ENCODE peak calls at places on chromosomes 2 and 18, in five cellular contexts. One of them, this sample, is unnamed. For H3K4me1, the result is how much of the 10 kb centered on the place peaks cover.

GRCh38 chr2:120587326-120587996 is 148.2 kb upstream of the GLI2 start:
- DNase-seq in GM23338: peak
- DNase-seq in aorta: no peak
- DNase-seq in breast epithelium: no peak
- DNase-seq in adipocyte: no peak
- DNase-seq in this sample: no peak

GRCh38 chr18:3823073-3823472 is 373.1 kb downstream of the TGIF1 start:
- DNase-seq in GM23338: no peak
- DNase-seq in adipocyte: no peak
- DNase-seq in breast epithelium: no peak
- DNase-seq in aorta: no peak
- DNase-seq in this sample: no peak

GRCh38 chr2:189300917-189301316 is 121.4 kb upstream of the COL5A2 start:
- DNase-seq in breast epithelium: no peak
- DNase-seq in GM23338: no peak
- DNase-seq in aorta: no peak
- DNase-seq in adipocyte: no peak
- DNase-seq in this sample: no peak

GRCh38 chr2:161954103-161954502 is 119.9 kb downstream of the DPP4 start:
- DNase-seq in aorta: no peak
- DNase-seq in adipocyte: no peak
- DNase-seq in breast epithelium: no peak
- DNase-seq in GM23338: no peak
- DNase-seq in this sample: no peak

GRCh38 chr2:133717497-133717896 is 149.2 kb upstream of the NCKAP5 start:
- DNase-seq in adipocyte: no peak
- DNase-seq in aorta: no peak
- DNase-seq in breast epithelium: no peak
- DNase-seq in GM23338: no peak
- DNase-seq in this sample: peak

GRCh38 chr18:67268530-67268929 is 248.0 kb downstream of the DSEL start:
- DNase-seq in aorta: no peak
- DNase-seq in GM23338: no peak
- DNase-seq in adipocyte: no peak
- DNase-seq in breast epithelium: no peak
- DNase-seq in this sample: no peak

GRCh38 chr2:7825591-7826312 is 856.1 kb upstream of the ID2 start:
- DNase-seq in breast epithelium: no peak
- DNase-seq in GM23338: no peak
- DNase-seq in aorta: no peak
- DNase-seq in adipocyte: peak
- DNase-seq in this sample: peak

GRCh38 chr18:51051105-51051712 is 21.2 kb downstream of the SMAD4 start:
- DNase-seq in adipocyte: peak
- DNase-seq in breast epithelium: no peak
- DNase-seq in GM23338: peak
- DNase-seq in aorta: no peak
- DNase-seq in this sample: peak

GRCh38 chr2:108994250-108994649 is 5.2 kb upstream of the EDAR start:
- DNase-seq in GM23338: no peak
- DNase-seq in aorta: no peak
- DNase-seq in breast epithelium: no peak
- DNase-seq in adipocyte: no peak
- DNase-seq in this sample: no peak

GRCh38 chr2:40115348-40115747 is 336.3 kb upstream of the THUMPD2 start:
- DNase-seq in adipocyte: no peak
- DNase-seq in aorta: no peak
- DNase-seq in breast epithelium: no peak
- DNase-seq in GM23338: no peak
- DNase-seq in this sample: no peak

GRCh38 chr18:11040823-11041712 is 108.3 kb downstream of the PIEZO2 start:
- DNase-seq in breast epithelium: no peak
- DNase-seq in aorta: no peak
- DNase-seq in adipocyte: peak
- DNase-seq in GM23338: peak
- DNase-seq in this sample: peak

GRCh38 chr18:73274812-73275621 is 407.2 kb upstream of the NETO1 start:
- DNase-seq in GM23338: no peak
- DNase-seq in aorta: no peak
- DNase-seq in adipocyte: no peak
- DNase-seq in breast epithelium: no peak
- DNase-seq in this sample: no peak

GRCh38 chr18:3265564-3266033 is 3.7 kb downstream of the MYL12B start:
- DNase-seq in breast epithelium: no peak
- DNase-seq in GM23338: peak
- DNase-seq in adipocyte: peak
- DNase-seq in aorta: no peak
- DNase-seq in this sample: no peak

GRCh38 chr2:176126929-176127768 is 2.4 kb upstream of the HOXD8 start:
- DNase-seq in breast epithelium: no peak
- DNase-seq in adipocyte: peak
- DNase-seq in GM23338: peak
- DNase-seq in aorta: peak
- DNase-seq in this sample: no peak

GRCh38 chr2:229223107-229223506 is 48.0 kb downstream of the PID1 start:
- DNase-seq in aorta: no peak
- DNase-seq in GM23338: no peak
- DNase-seq in adipocyte: no peak
- DNase-seq in breast epithelium: no peak
- DNase-seq in this sample: no peak

GRCh38 chr2:237223208-237223861 is 137.6 kb downstream of the COPS8 start:
- DNase-seq in breast epithelium: no peak
- DNase-seq in GM23338: no peak
- DNase-seq in aorta: peak
- DNase-seq in adipocyte: peak
- DNase-seq in this sample: peak

GRCh38 chr2:203532957-203533695 is 2.0 kb downstream of the RAPH1 start:
- DNase-seq in adipocyte: peak
- DNase-seq in GM23338: peak
- DNase-seq in aorta: no peak
- DNase-seq in breast epithelium: no peak
- DNase-seq in this sample: peak

GRCh38 chr18:13616525-13617035 is 109.8 kb downstream of the FAM210A start:
- DNase-seq in aorta: no peak
- DNase-seq in adipocyte: no peak
- DNase-seq in GM23338: no peak
- DNase-seq in breast epithelium: no peak
- DNase-seq in this sample: no peak

GRCh38 chr2:46058140-46058539 is 239.1 kb upstream of the EPAS1 start:
- DNase-seq in GM23338: no peak
- DNase-seq in breast epithelium: no peak
- DNase-seq in aorta: no peak
- DNase-seq in adipocyte: no peak
- DNase-seq in this sample: no peak

GRCh38 chr2:88865801-88866353 is 174.4 kb downstream of the RPIA start:
- DNase-seq in GM23338: no peak
- DNase-seq in aorta: no peak
- DNase-seq in adipocyte: no peak
- DNase-seq in breast epithelium: no peak
- DNase-seq in this sample: no peak

GRCh38 chr2:144377929-144378328 is 142.0 kb downstream of the ZEB2 start:
- DNase-seq in GM23338: no peak
- DNase-seq in adipocyte: no peak
- DNase-seq in breast epithelium: no peak
- DNase-seq in aorta: no peak
- DNase-seq in this sample: peak

GRCh38 chr2:42858140-42859005 is 66.0 kb upstream of the HAAO start:
- DNase-seq in adipocyte: no peak
- DNase-seq in aorta: no peak
- DNase-seq in breast epithelium: no peak
- DNase-seq in GM23338: no peak
- DNase-seq in this sample: no peak

GRCh38 chr2:158539176-158539895 is 82.6 kb downstream of the PKP4 start:
- DNase-seq in breast epithelium: no peak
- DNase-seq in GM23338: no peak
- DNase-seq in adipocyte: peak
- DNase-seq in aorta: no peak
- DNase-seq in this sample: peak

GRCh38 chr2:107588960-107589542 is 237.6 kb upstream of the RGPD4 start:
- DNase-seq in aorta: no peak
- DNase-seq in breast epithelium: no peak
- DNase-seq in GM23338: no peak
- DNase-seq in adipocyte: peak
- DNase-seq in this sample: no peak

GRCh38 chr2:218125095-218125494 is 733 bp upstream of the CXCR2 start:
- DNase-seq in breast epithelium: no peak
- DNase-seq in adipocyte: no peak
- DNase-seq in aorta: no peak
- DNase-seq in GM23338: no peak
- DNase-seq in this sample: no peak
- H3K4me1 ChIP-seq in breast epithelium: under half
- H3K4me1 ChIP-seq in adipocyte: under half
- H3K4me1 ChIP-seq in aorta: under half
- H3K4me1 ChIP-seq in GM23338: under half
- H3K4me1 ChIP-seq in this sample: under half

GRCh38 chr2:28768952-28769351 is 17.3 kb downstream of the PPP1CB start:
- DNase-seq in aorta: no peak
- DNase-seq in GM23338: no peak
- DNase-seq in breast epithelium: no peak
- DNase-seq in adipocyte: no peak
- DNase-seq in this sample: no peak
- H3K4me1 ChIP-seq in aorta: under half
- H3K4me1 ChIP-seq in GM23338: under half
- H3K4me1 ChIP-seq in breast epithelium: under half
- H3K4me1 ChIP-seq in adipocyte: under half
- H3K4me1 ChIP-seq in this sample: under half

DNA sequence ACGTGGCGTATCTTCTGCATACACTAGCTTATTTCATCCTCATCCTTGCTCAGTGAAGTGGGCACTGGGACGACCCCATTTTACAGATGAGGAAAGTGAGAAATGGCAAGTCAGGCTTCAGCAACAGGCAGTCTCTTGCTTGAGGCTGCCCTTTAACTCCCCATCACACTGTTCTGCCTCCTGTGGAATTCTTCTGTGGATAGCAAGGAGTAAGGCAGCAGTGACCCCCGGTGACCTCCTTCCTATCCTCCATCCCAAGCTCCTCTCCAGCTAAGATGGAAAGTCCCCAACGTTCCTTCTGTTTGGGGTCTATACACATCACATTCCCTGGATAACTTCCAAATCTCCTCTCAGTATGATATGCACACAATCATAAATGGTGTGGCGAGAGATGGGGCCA is 10.5 kb downstream of the ANKRD29 start:
- DNase-seq in aorta: no peak
- DNase-seq in breast epithelium: no peak
- DNase-seq in GM23338: no peak
- DNase-seq in adipocyte: no peak
- DNase-seq in this sample: no peak
- H3K4me1 ChIP-seq in aorta: under half
- H3K4me1 ChIP-seq in breast epithelium: under half
- H3K4me1 ChIP-seq in GM23338: under half
- H3K4me1 ChIP-seq in adipocyte: under half
- H3K4me1 ChIP-seq in this sample: under half

GRCh38 chr2:101741775-101742520 is 44.4 kb downstream of the MAP4K4 start:
- DNase-seq in GM23338: peak
- DNase-seq in breast epithelium: no peak
- DNase-seq in aorta: no peak
- DNase-seq in adipocyte: no peak
- DNase-seq in this sample: peak

GRCh38 chr2:101740555-101740964 is 43.1 kb downstream of the MAP4K4 start:
- DNase-seq in breast epithelium: no peak
- DNase-seq in aorta: no peak
- DNase-seq in GM23338: no peak
- DNase-seq in adipocyte: no peak
- DNase-seq in this sample: no peak

GRCh38 chr2:101745711-101746694 is 48.5 kb downstream of the MAP4K4 start:
- DNase-seq in breast epithelium: no peak
- DNase-seq in aorta: no peak
- DNase-seq in GM23338: no peak
- DNase-seq in adipocyte: peak
- DNase-seq in this sample: peak

GRCh38 chr2:101744832-101745231 is 47.3 kb downstream of the MAP4K4 start:
- DNase-seq in breast epithelium: no peak
- DNase-seq in aorta: no peak
- DNase-seq in GM23338: no peak
- DNase-seq in adipocyte: no peak
- DNase-seq in this sample: no peak

GRCh38 chr2:101743288-101743687 is 45.8 kb downstream of the MAP4K4 start:
- DNase-seq in adipocyte: no peak
- DNase-seq in GM23338: no peak
- DNase-seq in breast epithelium: no peak
- DNase-seq in aorta: no peak
- DNase-seq in this sample: no peak
- H3K4me1 ChIP-seq in adipocyte: under half
- H3K4me1 ChIP-seq in GM23338: half or more
- H3K4me1 ChIP-seq in breast epithelium: under half
- H3K4me1 ChIP-seq in aorta: under half
- H3K4me1 ChIP-seq in this sample: half or more

GRCh38 chr2:230864605-230865323 is at the start of gene ITM2C:
- DNase-seq in adipocyte: peak
- DNase-seq in GM23338: peak
- DNase-seq in breast epithelium: no peak
- DNase-seq in aorta: peak
- DNase-seq in this sample: peak
- H3K4me1 ChIP-seq in adipocyte: under half
- H3K4me1 ChIP-seq in GM23338: half or more
- H3K4me1 ChIP-seq in breast epithelium: under half
- H3K4me1 ChIP-seq in aorta: under half
- H3K4me1 ChIP-seq in this sample: under half

DNA sequence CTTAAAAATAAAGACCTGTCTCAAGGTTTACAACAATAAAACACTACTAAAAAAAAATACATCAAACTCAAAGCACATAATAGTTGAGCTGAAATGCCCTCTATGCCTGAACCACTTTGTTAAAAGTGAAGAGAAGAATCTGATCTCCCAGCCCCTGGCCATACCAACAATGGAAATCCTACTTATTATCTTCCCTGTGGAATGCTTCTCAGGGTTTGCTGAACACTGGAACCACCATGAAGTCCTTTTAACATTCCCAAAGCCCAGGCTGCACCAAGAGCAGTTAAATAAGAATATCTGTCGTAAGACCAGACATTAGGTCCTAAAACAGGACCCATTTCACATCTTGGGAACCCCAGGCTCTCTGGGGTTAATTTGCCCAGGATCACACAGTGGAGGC is 285.9 kb downstream of the STK39 start:
- DNase-seq in adipocyte: no peak
- DNase-seq in aorta: no peak
- DNase-seq in GM23338: no peak
- DNase-seq in breast epithelium: no peak
- DNase-seq in this sample: no peak
- H3K4me1 ChIP-seq in adipocyte: under half
- H3K4me1 ChIP-seq in aorta: under half
- H3K4me1 ChIP-seq in GM23338: under half
- H3K4me1 ChIP-seq in breast epithelium: under half
- H3K4me1 ChIP-seq in this sample: under half

GRCh38 chr2:70553584-70554337 is at the start of gene TGFA:
- DNase-seq in GM23338: peak
- DNase-seq in breast epithelium: peak
- DNase-seq in aorta: peak
- DNase-seq in adipocyte: peak
- DNase-seq in this sample: peak
- H3K4me1 ChIP-seq in GM23338: under half
- H3K4me1 ChIP-seq in breast epithelium: under half
- H3K4me1 ChIP-seq in aorta: under half
- H3K4me1 ChIP-seq in adipocyte: under half
- H3K4me1 ChIP-seq in this sample: under half